ENCODE peak calls at places on chromosomes 12 and 14, in five cellular contexts. One of them, this sample, is unnamed.

GRCh38 chr12:2641209-2641608 is 153.6 kb upstream of the FKBP4 start:
- DNase-seq in pancreas: no peak
- DNase-seq in BJ: no peak
- DNase-seq in AG04449: no peak
- DNase-seq in sigmoid colon: peak
- DNase-seq in this sample: no peak

GRCh38 chr14:96051642-96052540 is 12.7 kb downstream of the C14orf132 start:
- DNase-seq in BJ: no peak
- DNase-seq in AG04449: no peak
- DNase-seq in sigmoid colon: no peak
- DNase-seq in pancreas: no peak
- DNase-seq in this sample: peak

GRCh38 chr12:72057330-72057911 is 118.8 kb downstream of the TPH2 start:
- DNase-seq in pancreas: no peak
- DNase-seq in sigmoid colon: no peak
- DNase-seq in BJ: peak
- DNase-seq in AG04449: no peak
- DNase-seq in this sample: no peak

GRCh38 chr12:23760495-23760894 is 189.0 kb downstream of the SOX5 start:
- DNase-seq in pancreas: no peak
- DNase-seq in AG04449: no peak
- DNase-seq in sigmoid colon: no peak
- DNase-seq in BJ: no peak
- DNase-seq in this sample: no peak

GRCh38 chr12:43551971-43552559 is at the start of gene ADAMTS20:
- DNase-seq in sigmoid colon: no peak
- DNase-seq in AG04449: no peak
- DNase-seq in pancreas: no peak
- DNase-seq in BJ: no peak
- DNase-seq in this sample: peak

GRCh38 chr14:60777856-60778578 is 43.5 kb downstream of the MNAT1 start:
- DNase-seq in pancreas: no peak
- DNase-seq in sigmoid colon: no peak
- DNase-seq in BJ: peak
- DNase-seq in AG04449: peak
- DNase-seq in this sample: no peak

GRCh38 chr12:70661762-70662161 is 24.5 kb upstream of the PTPRB start:
- DNase-seq in BJ: peak
- DNase-seq in AG04449: peak
- DNase-seq in sigmoid colon: no peak
- DNase-seq in pancreas: no peak
- DNase-seq in this sample: no peak

GRCh38 chr14:98466807-98467206 is 805.2 kb downstream of the BCL11B start:
- DNase-seq in pancreas: no peak
- DNase-seq in BJ: no peak
- DNase-seq in sigmoid colon: no peak
- DNase-seq in AG04449: no peak
- DNase-seq in this sample: no peak

DNA sequence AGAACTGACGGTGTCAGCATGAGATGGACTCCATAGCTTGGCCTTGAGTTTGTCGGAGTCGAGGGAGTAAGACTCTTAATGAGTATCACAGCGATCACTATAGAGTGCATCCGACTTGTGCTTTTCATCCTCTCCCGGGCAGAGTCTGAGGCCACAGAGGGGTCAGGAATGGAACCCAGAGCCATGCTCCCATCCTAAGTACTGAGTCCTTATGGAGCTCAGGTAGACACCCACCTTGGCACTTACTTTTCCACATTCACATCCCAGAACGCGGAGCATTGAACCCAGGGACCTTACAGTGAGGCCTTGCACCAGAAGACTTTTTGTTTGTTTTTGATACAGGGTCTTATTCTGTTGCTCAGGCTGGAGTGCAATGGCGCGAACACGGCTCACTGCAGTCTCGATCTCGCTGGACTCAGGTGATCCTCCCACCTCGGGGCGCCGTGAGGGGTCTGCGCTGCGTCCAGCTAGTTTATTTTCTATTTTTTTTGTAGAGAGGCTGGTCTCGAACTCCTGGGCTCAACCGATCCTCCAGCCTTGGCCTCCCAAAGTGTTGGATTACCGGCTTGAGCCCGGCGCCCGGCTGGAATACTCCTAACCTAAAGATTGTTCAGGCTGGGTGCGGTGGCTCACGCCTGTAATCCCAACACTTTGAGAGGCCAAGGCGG is 736 bp upstream of the SRSF9 start:
- DNase-seq in AG04449: no peak
- DNase-seq in BJ: no peak
- DNase-seq in pancreas: no peak
- DNase-seq in sigmoid colon: no peak
- DNase-seq in this sample: no peak
- TF ChIP-seq CTCF in AG04449: no peak
- TF ChIP-seq CTCF in BJ: no peak
- TF ChIP-seq CTCF in pancreas: no peak
- TF ChIP-seq CTCF in sigmoid colon: no peak
- TF ChIP-seq CTCF in this sample: no peak

DNA sequence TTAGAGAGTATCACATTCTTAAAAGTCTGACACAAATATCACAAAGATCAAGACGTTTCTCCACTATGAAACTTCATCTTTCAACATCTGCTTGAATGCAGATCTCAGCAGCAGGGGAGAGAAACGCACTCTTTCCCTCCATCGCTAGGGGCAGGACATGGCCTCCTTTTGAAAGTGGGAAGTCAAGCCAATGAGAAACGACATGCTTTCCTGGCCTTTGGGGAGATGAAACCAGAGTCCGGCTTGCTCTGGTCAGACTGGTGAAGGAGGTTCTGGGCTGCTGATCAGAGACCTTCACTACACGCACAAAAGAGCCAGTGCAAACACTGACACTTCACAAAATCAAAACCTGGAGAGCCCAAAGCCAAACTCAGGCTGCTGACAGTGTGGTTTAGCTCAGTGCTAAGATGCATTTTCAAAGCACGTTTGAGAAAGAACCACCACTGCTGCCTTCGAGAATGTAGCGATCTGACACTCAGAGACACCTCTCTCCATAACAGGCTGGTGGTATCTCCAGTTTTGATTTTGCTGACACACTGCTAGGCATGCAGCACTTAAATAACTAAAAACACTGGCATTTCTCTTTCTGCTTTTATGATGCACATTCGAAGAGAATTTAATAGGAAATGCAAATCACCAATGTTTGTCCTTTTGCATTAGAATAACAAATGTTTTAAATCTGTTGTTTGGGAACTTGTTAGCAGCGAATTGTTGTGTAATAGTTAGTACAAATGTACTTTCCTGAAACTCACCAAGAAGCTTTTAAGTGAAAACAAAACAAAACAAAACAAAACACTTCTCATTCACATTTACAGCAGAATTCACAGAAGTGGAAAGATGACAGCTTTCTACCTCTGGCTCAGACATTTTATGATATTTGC is 93.9 kb upstream of the OVCH1 start:
- DNase-seq in BJ: no peak
- DNase-seq in AG04449: no peak
- DNase-seq in sigmoid colon: no peak
- DNase-seq in pancreas: no peak
- DNase-seq in this sample: no peak
- TF ChIP-seq CTCF in BJ: peak
- TF ChIP-seq CTCF in AG04449: peak
- TF ChIP-seq CTCF in sigmoid colon: no peak
- TF ChIP-seq CTCF in pancreas: no peak
- TF ChIP-seq CTCF in this sample: peak

GRCh38 chr14:92207012-92207927 is 85.5 kb downstream of the CPSF2 start:
- DNase-seq in BJ: no peak
- DNase-seq in AG04449: no peak
- DNase-seq in sigmoid colon: no peak
- DNase-seq in pancreas: no peak
- DNase-seq in this sample: no peak
- TF ChIP-seq CTCF in BJ: no peak
- TF ChIP-seq CTCF in AG04449: no peak
- TF ChIP-seq CTCF in sigmoid colon: no peak
- TF ChIP-seq CTCF in pancreas: no peak
- TF ChIP-seq CTCF in this sample: no peak

DNA sequence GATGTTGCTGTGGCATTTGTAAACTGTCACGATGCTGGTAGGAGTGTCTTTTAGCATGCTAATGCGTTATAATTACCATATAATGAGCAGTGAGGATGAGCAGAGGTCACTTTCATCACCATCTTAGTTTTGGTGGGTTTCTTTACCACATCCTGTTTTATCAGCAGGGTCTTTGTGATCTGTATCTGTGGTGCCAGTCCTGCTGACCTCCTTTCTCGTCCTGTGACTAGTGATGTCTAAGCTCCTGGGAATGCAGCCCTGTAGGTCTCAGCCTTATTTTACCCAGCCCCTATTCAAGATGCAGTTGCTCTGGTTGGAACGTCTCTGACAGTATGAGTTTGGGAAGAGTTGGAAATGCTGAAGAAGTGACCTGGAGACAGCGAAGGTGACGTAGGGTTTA is 100.6 kb downstream of the ZNF664 start:
- DNase-seq in pancreas: no peak
- DNase-seq in sigmoid colon: no peak
- DNase-seq in BJ: no peak
- DNase-seq in AG04449: no peak
- DNase-seq in this sample: no peak
- TF ChIP-seq CTCF in pancreas: no peak
- TF ChIP-seq CTCF in sigmoid colon: no peak
- TF ChIP-seq CTCF in BJ: no peak
- TF ChIP-seq CTCF in AG04449: no peak
- TF ChIP-seq CTCF in this sample: no peak

This sample was measured in chondrocyte.